ENCODE peak calls at places on chromosome 1, in eight cellular contexts. One of them, this sample, is unnamed.

GRCh38 chr1:175893192-175893591 is 149.8 kb upstream of the TNR start:
- DNase-seq in transverse colon: no peak
- DNase-seq in stomach: no peak
- DNase-seq in esophagus muscularis mucosa: no peak
- DNase-seq in vagina: no peak
- DNase-seq in prostate gland: no peak
- DNase-seq in spleen: no peak
- DNase-seq in suprapubic skin: no peak
- DNase-seq in this sample: no peak

GRCh38 chr1:205232122-205232820 is 4.5 kb downstream of the TMCC2 start:
- DNase-seq in transverse colon: no peak
- DNase-seq in stomach: peak; percentile 7
- DNase-seq in esophagus muscularis mucosa: no peak
- DNase-seq in vagina: no peak
- DNase-seq in prostate gland: no peak
- DNase-seq in spleen: no peak
- DNase-seq in suprapubic skin: peak; percentile 64
- DNase-seq in this sample: no peak

GRCh38 chr1:3857791-3858129 is 484 bp downstream of the DFFB start:
- DNase-seq in transverse colon: no peak
- DNase-seq in stomach: no peak
- DNase-seq in esophagus muscularis mucosa: no peak
- DNase-seq in vagina: no peak
- DNase-seq in prostate gland: no peak
- DNase-seq in spleen: no peak
- DNase-seq in suprapubic skin: no peak
- DNase-seq in this sample: no peak

GRCh38 chr1:2974701-2975301 is 46.5 kb upstream of the ACTRT2 start:
- DNase-seq in transverse colon: no peak
- DNase-seq in stomach: peak; percentile 22
- DNase-seq in esophagus muscularis mucosa: no peak
- DNase-seq in vagina: peak; percentile 82
- DNase-seq in prostate gland: no peak
- DNase-seq in spleen: no peak
- DNase-seq in suprapubic skin: peak; percentile 67
- DNase-seq in this sample: no peak

GRCh38 chr1:215636258-215636965 is 69.3 kb downstream of the KCTD3 start:
- DNase-seq in transverse colon: peak; percentile 31
- DNase-seq in stomach: no peak
- DNase-seq in esophagus muscularis mucosa: no peak
- DNase-seq in vagina: no peak
- DNase-seq in prostate gland: peak; percentile 10
- DNase-seq in spleen: no peak
- DNase-seq in suprapubic skin: no peak
- DNase-seq in this sample: no peak

GRCh38 chr1:28037946-28038345 is 50.5 kb downstream of the EYA3 start:
- DNase-seq in transverse colon: no peak
- DNase-seq in stomach: no peak
- DNase-seq in esophagus muscularis mucosa: no peak
- DNase-seq in vagina: no peak
- DNase-seq in prostate gland: no peak
- DNase-seq in spleen: no peak
- DNase-seq in suprapubic skin: no peak
- DNase-seq in this sample: no peak

GRCh38 chr1:155570593-155570990 is 8.0 kb upstream of the ASH1L start:
- DNase-seq in transverse colon: no peak
- DNase-seq in stomach: no peak
- DNase-seq in esophagus muscularis mucosa: no peak
- DNase-seq in vagina: no peak
- DNase-seq in prostate gland: no peak
- DNase-seq in spleen: no peak
- DNase-seq in suprapubic skin: no peak
- DNase-seq in this sample: no peak

GRCh38 chr1:76379506-76379905 is 305.0 kb downstream of the ST6GALNAC3 start:
- DNase-seq in transverse colon: no peak
- DNase-seq in stomach: no peak
- DNase-seq in esophagus muscularis mucosa: no peak
- DNase-seq in vagina: no peak
- DNase-seq in prostate gland: no peak
- DNase-seq in spleen: no peak
- DNase-seq in suprapubic skin: no peak
- DNase-seq in this sample: no peak

GRCh38 chr1:172004671-172005070 is 163.4 kb downstream of the DNM3 start:
- DNase-seq in transverse colon: no peak
- DNase-seq in stomach: no peak
- DNase-seq in esophagus muscularis mucosa: no peak
- DNase-seq in vagina: no peak
- DNase-seq in prostate gland: no peak
- DNase-seq in spleen: no peak
- DNase-seq in suprapubic skin: no peak
- DNase-seq in this sample: no peak

GRCh38 chr1:92274939-92275338 is 23.8 kb downstream of the GLMN start:
- DNase-seq in transverse colon: no peak
- DNase-seq in stomach: no peak
- DNase-seq in esophagus muscularis mucosa: no peak
- DNase-seq in vagina: no peak
- DNase-seq in prostate gland: no peak
- DNase-seq in spleen: no peak
- DNase-seq in suprapubic skin: no peak
- DNase-seq in this sample: no peak

GRCh38 chr1:215824245-215824644 is 257.1 kb downstream of the KCTD3 start:
- DNase-seq in transverse colon: no peak
- DNase-seq in stomach: no peak
- DNase-seq in esophagus muscularis mucosa: no peak
- DNase-seq in vagina: no peak
- DNase-seq in prostate gland: no peak
- DNase-seq in spleen: no peak
- DNase-seq in suprapubic skin: no peak
- DNase-seq in this sample: no peak

GRCh38 chr1:228095161-228095560 is 8.0 kb downstream of the C1orf35 start:
- DNase-seq in transverse colon: no peak
- DNase-seq in stomach: peak; percentile 7
- DNase-seq in esophagus muscularis mucosa: no peak
- DNase-seq in vagina: no peak
- DNase-seq in prostate gland: no peak
- DNase-seq in spleen: peak; percentile 25
- DNase-seq in suprapubic skin: peak; percentile 32
- DNase-seq in this sample: no peak

GRCh38 chr1:228094432-228095016 is 8.6 kb downstream of the C1orf35 start:
- DNase-seq in transverse colon: peak; percentile 6
- DNase-seq in stomach: peak; percentile 5
- DNase-seq in esophagus muscularis mucosa: no peak
- DNase-seq in vagina: no peak
- DNase-seq in prostate gland: no peak
- DNase-seq in spleen: peak; percentile 41
- DNase-seq in suprapubic skin: peak; percentile 34
- DNase-seq in this sample: no peak

GRCh38 chr1:228092342-228093049 is 10.0 kb downstream of the ARF1 start:
- DNase-seq in transverse colon: no peak
- DNase-seq in stomach: peak; percentile 13
- DNase-seq in esophagus muscularis mucosa: no peak
- DNase-seq in vagina: no peak
- DNase-seq in prostate gland: no peak
- DNase-seq in spleen: no peak
- DNase-seq in suprapubic skin: no peak
- DNase-seq in this sample: no peak

GRCh38 chr1:228091084-228091483 is 8.6 kb downstream of the ARF1 start:
- DNase-seq in transverse colon: no peak
- DNase-seq in stomach: no peak
- DNase-seq in esophagus muscularis mucosa: no peak
- DNase-seq in vagina: no peak
- DNase-seq in prostate gland: no peak
- DNase-seq in spleen: peak; percentile 38
- DNase-seq in suprapubic skin: no peak
- DNase-seq in this sample: no peak

DNA sequence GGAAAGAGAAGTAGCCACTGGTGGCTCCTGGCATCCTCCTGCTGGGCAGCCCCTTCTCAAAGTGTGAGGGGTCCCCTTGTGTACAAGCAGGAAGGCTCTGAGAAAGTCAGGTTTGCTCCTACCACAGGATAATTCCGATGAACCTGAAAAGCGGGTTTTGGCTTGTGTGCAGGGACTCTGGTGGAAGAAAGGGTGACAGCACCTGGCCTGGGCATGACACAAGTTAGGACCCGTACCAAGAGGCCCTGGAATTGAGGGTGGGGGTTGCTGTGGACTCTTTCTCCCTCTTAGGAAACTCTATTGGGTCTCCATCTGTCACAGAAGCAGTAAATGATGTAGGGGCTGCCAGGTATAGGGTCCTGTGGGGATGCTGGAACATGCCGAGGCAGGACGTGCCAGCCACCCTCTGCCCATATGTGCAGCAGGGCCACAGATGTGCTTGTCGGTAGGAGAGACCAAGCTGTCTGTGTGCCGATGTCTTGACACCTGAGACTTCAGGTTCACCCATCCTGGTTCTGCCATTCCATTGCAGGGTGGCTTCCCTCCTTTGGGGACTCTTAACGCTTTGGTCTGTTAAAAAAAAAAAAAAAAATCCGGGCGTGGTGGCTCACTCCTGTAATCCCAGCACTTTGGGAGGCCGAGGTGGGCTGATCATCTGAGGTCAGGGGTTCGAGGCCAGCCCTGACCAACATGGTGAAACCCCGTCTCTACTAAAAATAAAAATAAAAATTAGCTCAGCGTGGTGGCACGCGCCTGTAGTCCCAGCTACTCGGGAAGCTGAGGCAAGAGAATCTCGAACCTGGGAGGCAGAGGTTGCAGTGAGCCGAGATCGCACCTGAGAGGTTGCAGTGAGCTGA is 9.8 kb downstream of the C1orf35 start:
- DNase-seq in transverse colon: no peak
- DNase-seq in stomach: peak; percentile 21
- DNase-seq in esophagus muscularis mucosa: no peak
- DNase-seq in vagina: no peak
- DNase-seq in prostate gland: no peak
- DNase-seq in spleen: no peak
- DNase-seq in suprapubic skin: peak; percentile 71
- DNase-seq in this sample: peak; percentile 13
- TF ChIP-seq POLR2AphosphoS5 in transverse colon: no peak
- TF ChIP-seq POLR2AphosphoS5 in stomach: no peak
- TF ChIP-seq POLR2AphosphoS5 in esophagus muscularis mucosa: no peak
- TF ChIP-seq POLR2AphosphoS5 in vagina: no peak
- TF ChIP-seq POLR2AphosphoS5 in prostate gland: no peak
- TF ChIP-seq POLR2AphosphoS5 in spleen: no peak
- TF ChIP-seq POLR2AphosphoS5 in suprapubic skin: no peak
- TF ChIP-seq POLR2AphosphoS5 in this sample: no peak

DNA sequence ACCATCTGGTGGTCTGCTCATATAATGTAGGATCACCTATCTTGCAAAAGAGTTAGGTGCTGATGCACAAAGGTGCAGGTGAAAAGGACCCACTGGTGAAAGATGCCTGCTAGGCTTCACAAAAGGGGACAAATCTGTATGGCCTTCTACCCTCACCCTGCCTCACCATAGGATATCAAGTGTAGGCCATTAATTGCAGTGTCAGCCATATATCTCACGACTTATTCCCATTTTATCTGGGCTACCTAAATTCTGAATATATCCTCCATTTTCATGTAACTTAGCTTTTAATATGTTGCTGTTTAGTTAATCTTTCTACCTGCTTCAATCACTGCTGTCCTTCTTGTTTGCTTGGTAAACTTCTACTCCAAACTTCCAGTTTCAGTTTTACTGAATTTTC is 84.2 kb upstream of the DPH5 start:
- DNase-seq in transverse colon: no peak
- DNase-seq in stomach: no peak
- DNase-seq in esophagus muscularis mucosa: no peak
- DNase-seq in vagina: no peak
- DNase-seq in prostate gland: no peak
- DNase-seq in spleen: no peak
- DNase-seq in suprapubic skin: no peak
- DNase-seq in this sample: no peak
- TF ChIP-seq POLR2A in transverse colon: no peak
- TF ChIP-seq POLR2A in stomach: no peak
- TF ChIP-seq POLR2A in esophagus muscularis mucosa: no peak
- TF ChIP-seq POLR2A in vagina: no peak
- TF ChIP-seq POLR2A in prostate gland: no peak
- TF ChIP-seq POLR2A in spleen: no peak
- TF ChIP-seq POLR2A in suprapubic skin: no peak
- TF ChIP-seq POLR2A in this sample: no peak

GRCh38 chr1:87155180-87155579 is 173.5 kb upstream of the LMO4 start:
- DNase-seq in transverse colon: no peak
- DNase-seq in stomach: no peak
- DNase-seq in esophagus muscularis mucosa: no peak
- DNase-seq in vagina: no peak
- DNase-seq in prostate gland: no peak
- DNase-seq in spleen: no peak
- DNase-seq in suprapubic skin: no peak
- DNase-seq in this sample: no peak
- H3K4me3 ChIP-seq in transverse colon: no peak overlapping the region
- H3K4me3 ChIP-seq in stomach: no peak overlapping the region
- H3K4me3 ChIP-seq in esophagus muscularis mucosa: no peak overlapping the region
- H3K4me3 ChIP-seq in vagina: no peak overlapping the region
- H3K4me3 ChIP-seq in prostate gland: no peak overlapping the region
- H3K4me3 ChIP-seq in spleen: no peak overlapping the region
- H3K4me3 ChIP-seq in suprapubic skin: no peak overlapping the region
- H3K4me3 ChIP-seq in this sample: no peak overlapping the region

GRCh38 chr1:33009561-33009960 is 27.1 kb downstream of the AK2 start:
- DNase-seq in transverse colon: no peak
- DNase-seq in stomach: no peak
- DNase-seq in esophagus muscularis mucosa: no peak
- DNase-seq in vagina: no peak
- DNase-seq in prostate gland: no peak
- DNase-seq in spleen: no peak
- DNase-seq in suprapubic skin: no peak
- DNase-seq in this sample: no peak

GRCh38 chr1:33013791-33014190 is 22.9 kb downstream of the AK2 start:
- DNase-seq in transverse colon: no peak
- DNase-seq in stomach: no peak
- DNase-seq in esophagus muscularis mucosa: no peak
- DNase-seq in vagina: no peak
- DNase-seq in prostate gland: no peak
- DNase-seq in spleen: no peak
- DNase-seq in suprapubic skin: no peak
- DNase-seq in this sample: no peak

GRCh38 chr1:33010946-33011731 is 25.5 kb downstream of the AK2 start:
- DNase-seq in transverse colon: no peak
- DNase-seq in stomach: peak; percentile 76
- DNase-seq in esophagus muscularis mucosa: no peak
- DNase-seq in vagina: no peak
- DNase-seq in prostate gland: peak; percentile 82
- DNase-seq in spleen: no peak
- DNase-seq in suprapubic skin: no peak
- DNase-seq in this sample: peak; percentile 70

GRCh38 chr1:33014464-33015170 is 22.1 kb downstream of the AK2 start:
- DNase-seq in transverse colon: no peak
- DNase-seq in stomach: no peak
- DNase-seq in esophagus muscularis mucosa: no peak
- DNase-seq in vagina: no peak
- DNase-seq in prostate gland: no peak
- DNase-seq in spleen: no peak
- DNase-seq in suprapubic skin: no peak
- DNase-seq in this sample: no peak

DNA sequence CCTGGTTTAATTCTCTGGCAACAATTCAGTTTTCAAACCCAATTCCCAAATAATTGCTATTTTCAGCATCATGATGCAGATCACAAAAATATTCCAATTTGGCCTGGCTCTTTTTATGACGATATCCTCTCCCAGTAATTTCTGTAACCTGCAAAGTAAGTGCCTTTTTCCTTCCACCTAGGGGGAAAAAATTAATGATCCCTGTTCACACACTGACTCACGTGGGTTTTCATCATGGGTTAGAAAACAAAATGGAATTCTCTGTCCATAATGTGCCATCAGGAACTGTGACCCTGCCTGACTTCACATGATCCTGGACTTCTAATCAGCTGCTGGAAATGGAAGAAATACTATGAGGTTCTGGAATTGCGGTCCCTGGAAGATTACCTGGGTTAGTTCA is 24.5 kb downstream of the AK2 start:
- DNase-seq in transverse colon: no peak
- DNase-seq in stomach: no peak
- DNase-seq in esophagus muscularis mucosa: no peak
- DNase-seq in vagina: no peak
- DNase-seq in prostate gland: no peak
- DNase-seq in spleen: no peak
- DNase-seq in suprapubic skin: no peak
- DNase-seq in this sample: no peak
- TF ChIP-seq POLR2AphosphoS5 in transverse colon: no peak
- TF ChIP-seq POLR2AphosphoS5 in stomach: no peak
- TF ChIP-seq POLR2AphosphoS5 in esophagus muscularis mucosa: no peak
- TF ChIP-seq POLR2AphosphoS5 in vagina: no peak
- TF ChIP-seq POLR2AphosphoS5 in prostate gland: no peak
- TF ChIP-seq POLR2AphosphoS5 in spleen: no peak
- TF ChIP-seq POLR2AphosphoS5 in suprapubic skin: no peak
- TF ChIP-seq POLR2AphosphoS5 in this sample: no peak